ENCODE peak calls at places on chromosomes 12 and 14, in eight cellular contexts. One of them, this sample, is unnamed.

GRCh38 chr12:53981652-53982565 is 3.0 kb upstream of the HOXC10 start:
- DNase-seq in amniotic epithelial cell: no peak
- DNase-seq in pulmonary artery endothelial cell: no peak
- DNase-seq in effector memory CD8-positive, alpha-beta T cell: no peak
- DNase-seq in activated CD4-positive, alpha-beta T cell treated with anti-CD3 and anti-CD28 coated beads, Interleukin-2, amount 10 ng/mL, durations not matched to agents 7 days and 5 days: no peak
- DNase-seq in germinal center: no peak
- DNase-seq in AG08395: no peak
- DNase-seq in HEK293T: no peak
- DNase-seq in this sample: no peak

GRCh38 chr12:8057839-8058238 is 8.3 kb downstream of the C3AR1 start:
- DNase-seq in amniotic epithelial cell: peak
- DNase-seq in pulmonary artery endothelial cell: no peak
- DNase-seq in effector memory CD8-positive, alpha-beta T cell: no peak
- DNase-seq in activated CD4-positive, alpha-beta T cell treated with anti-CD3 and anti-CD28 coated beads, Interleukin-2, amount 10 ng/mL, durations not matched to agents 7 days and 5 days: no peak
- DNase-seq in germinal center: no peak
- DNase-seq in AG08395: peak
- DNase-seq in HEK293T: no peak
- DNase-seq in this sample: no peak

GRCh38 chr14:67358914-67359313 is 690 bp downstream of the ATP6V1D start:
- DNase-seq in amniotic epithelial cell: no peak
- DNase-seq in pulmonary artery endothelial cell: no peak
- DNase-seq in effector memory CD8-positive, alpha-beta T cell: no peak
- DNase-seq in activated CD4-positive, alpha-beta T cell treated with anti-CD3 and anti-CD28 coated beads, Interleukin-2, amount 10 ng/mL, durations not matched to agents 7 days and 5 days: no peak
- DNase-seq in germinal center: no peak
- DNase-seq in AG08395: no peak
- DNase-seq in HEK293T: peak
- DNase-seq in this sample: no peak

GRCh38 chr14:100375273-100375962 is 52.3 kb downstream of the SLC25A47 start:
- DNase-seq in amniotic epithelial cell: peak
- DNase-seq in pulmonary artery endothelial cell: peak
- DNase-seq in effector memory CD8-positive, alpha-beta T cell: no peak
- DNase-seq in activated CD4-positive, alpha-beta T cell treated with anti-CD3 and anti-CD28 coated beads, Interleukin-2, amount 10 ng/mL, durations not matched to agents 7 days and 5 days: peak
- DNase-seq in germinal center: peak
- DNase-seq in AG08395: peak
- DNase-seq in HEK293T: no peak
- DNase-seq in this sample: no peak

GRCh38 chr14:72781476-72782181 is 112.3 kb downstream of the DPF3 start:
- DNase-seq in amniotic epithelial cell: peak
- DNase-seq in pulmonary artery endothelial cell: peak
- DNase-seq in effector memory CD8-positive, alpha-beta T cell: no peak
- DNase-seq in activated CD4-positive, alpha-beta T cell treated with anti-CD3 and anti-CD28 coated beads, Interleukin-2, amount 10 ng/mL, durations not matched to agents 7 days and 5 days: no peak
- DNase-seq in germinal center: no peak
- DNase-seq in AG08395: peak
- DNase-seq in HEK293T: no peak
- DNase-seq in this sample: no peak

GRCh38 chr12:47821346-47821706 is 1.6 kb upstream of the HDAC7 start:
- DNase-seq in amniotic epithelial cell: peak
- DNase-seq in pulmonary artery endothelial cell: no peak
- DNase-seq in effector memory CD8-positive, alpha-beta T cell: no peak
- DNase-seq in activated CD4-positive, alpha-beta T cell treated with anti-CD3 and anti-CD28 coated beads, Interleukin-2, amount 10 ng/mL, durations not matched to agents 7 days and 5 days: no peak
- DNase-seq in germinal center: no peak
- DNase-seq in AG08395: no peak
- DNase-seq in HEK293T: no peak
- DNase-seq in this sample: no peak

GRCh38 chr14:61260939-61261776 is 20.0 kb downstream of the TMEM30B start:
- DNase-seq in amniotic epithelial cell: no peak
- DNase-seq in pulmonary artery endothelial cell: no peak
- DNase-seq in effector memory CD8-positive, alpha-beta T cell: no peak
- DNase-seq in activated CD4-positive, alpha-beta T cell treated with anti-CD3 and anti-CD28 coated beads, Interleukin-2, amount 10 ng/mL, durations not matched to agents 7 days and 5 days: no peak
- DNase-seq in germinal center: no peak
- DNase-seq in AG08395: peak
- DNase-seq in HEK293T: no peak
- DNase-seq in this sample: no peak

GRCh38 chr14:62532186-62532585 is 513.1 kb downstream of the KCNH5 start:
- DNase-seq in amniotic epithelial cell: peak
- DNase-seq in pulmonary artery endothelial cell: no peak
- DNase-seq in effector memory CD8-positive, alpha-beta T cell: no peak
- DNase-seq in activated CD4-positive, alpha-beta T cell treated with anti-CD3 and anti-CD28 coated beads, Interleukin-2, amount 10 ng/mL, durations not matched to agents 7 days and 5 days: no peak
- DNase-seq in germinal center: no peak
- DNase-seq in AG08395: no peak
- DNase-seq in HEK293T: no peak
- DNase-seq in this sample: no peak

GRCh38 chr12:8822298-8822697 is at the start of gene A2ML1:
- DNase-seq in amniotic epithelial cell: no peak
- DNase-seq in pulmonary artery endothelial cell: no peak
- DNase-seq in effector memory CD8-positive, alpha-beta T cell: no peak
- DNase-seq in activated CD4-positive, alpha-beta T cell treated with anti-CD3 and anti-CD28 coated beads, Interleukin-2, amount 10 ng/mL, durations not matched to agents 7 days and 5 days: no peak
- DNase-seq in germinal center: no peak
- DNase-seq in AG08395: no peak
- DNase-seq in HEK293T: no peak
- DNase-seq in this sample: no peak

GRCh38 chr12:92242917-92243316 is 97.3 kb upstream of the BTG1 start:
- DNase-seq in amniotic epithelial cell: peak
- DNase-seq in pulmonary artery endothelial cell: no peak
- DNase-seq in effector memory CD8-positive, alpha-beta T cell: no peak
- DNase-seq in activated CD4-positive, alpha-beta T cell treated with anti-CD3 and anti-CD28 coated beads, Interleukin-2, amount 10 ng/mL, durations not matched to agents 7 days and 5 days: no peak
- DNase-seq in germinal center: no peak
- DNase-seq in AG08395: peak
- DNase-seq in HEK293T: no peak
- DNase-seq in this sample: no peak

GRCh38 chr12:74066476-74066875 is 471.2 kb upstream of the ATXN7L3B start:
- DNase-seq in amniotic epithelial cell: no peak
- DNase-seq in pulmonary artery endothelial cell: no peak
- DNase-seq in effector memory CD8-positive, alpha-beta T cell: no peak
- DNase-seq in activated CD4-positive, alpha-beta T cell treated with anti-CD3 and anti-CD28 coated beads, Interleukin-2, amount 10 ng/mL, durations not matched to agents 7 days and 5 days: no peak
- DNase-seq in germinal center: no peak
- DNase-seq in AG08395: no peak
- DNase-seq in HEK293T: no peak
- DNase-seq in this sample: no peak

GRCh38 chr12:55683676-55684075 is 24.0 kb downstream of the ITGA7 start:
- DNase-seq in amniotic epithelial cell: no peak
- DNase-seq in pulmonary artery endothelial cell: no peak
- DNase-seq in effector memory CD8-positive, alpha-beta T cell: no peak
- DNase-seq in activated CD4-positive, alpha-beta T cell treated with anti-CD3 and anti-CD28 coated beads, Interleukin-2, amount 10 ng/mL, durations not matched to agents 7 days and 5 days: no peak
- DNase-seq in germinal center: no peak
- DNase-seq in AG08395: no peak
- DNase-seq in HEK293T: no peak
- DNase-seq in this sample: no peak

GRCh38 chr12:6211421-6211869 is 11.2 kb downstream of the CD9 start:
- DNase-seq in amniotic epithelial cell: peak
- DNase-seq in pulmonary artery endothelial cell: no peak
- DNase-seq in effector memory CD8-positive, alpha-beta T cell: no peak
- DNase-seq in activated CD4-positive, alpha-beta T cell treated with anti-CD3 and anti-CD28 coated beads, Interleukin-2, amount 10 ng/mL, durations not matched to agents 7 days and 5 days: no peak
- DNase-seq in germinal center: no peak
- DNase-seq in AG08395: peak
- DNase-seq in HEK293T: no peak
- DNase-seq in this sample: no peak

GRCh38 chr12:128069359-128069997 is 197.5 kb upstream of the TMEM132C start:
- DNase-seq in amniotic epithelial cell: peak
- DNase-seq in pulmonary artery endothelial cell: peak
- DNase-seq in effector memory CD8-positive, alpha-beta T cell: no peak
- DNase-seq in activated CD4-positive, alpha-beta T cell treated with anti-CD3 and anti-CD28 coated beads, Interleukin-2, amount 10 ng/mL, durations not matched to agents 7 days and 5 days: peak
- DNase-seq in germinal center: peak
- DNase-seq in AG08395: peak
- DNase-seq in HEK293T: peak
- DNase-seq in this sample: peak

GRCh38 chr12:107374136-107374535 is 280.8 kb upstream of the CRY1 start:
- DNase-seq in amniotic epithelial cell: no peak
- DNase-seq in pulmonary artery endothelial cell: no peak
- DNase-seq in effector memory CD8-positive, alpha-beta T cell: peak
- DNase-seq in activated CD4-positive, alpha-beta T cell treated with anti-CD3 and anti-CD28 coated beads, Interleukin-2, amount 10 ng/mL, durations not matched to agents 7 days and 5 days: no peak
- DNase-seq in germinal center: no peak
- DNase-seq in AG08395: no peak
- DNase-seq in HEK293T: no peak
- DNase-seq in this sample: no peak

GRCh38 chr12:9701380-9702154 is 31.3 kb downstream of the CLECL1 start:
- DNase-seq in amniotic epithelial cell: no peak
- DNase-seq in pulmonary artery endothelial cell: no peak
- DNase-seq in effector memory CD8-positive, alpha-beta T cell: no peak
- DNase-seq in activated CD4-positive, alpha-beta T cell treated with anti-CD3 and anti-CD28 coated beads, Interleukin-2, amount 10 ng/mL, durations not matched to agents 7 days and 5 days: peak
- DNase-seq in germinal center: no peak
- DNase-seq in AG08395: no peak
- DNase-seq in HEK293T: no peak
- DNase-seq in this sample: no peak

GRCh38 chr14:100557658-100558057 is 29.6 kb downstream of the BEGAIN start:
- DNase-seq in amniotic epithelial cell: no peak
- DNase-seq in pulmonary artery endothelial cell: no peak
- DNase-seq in effector memory CD8-positive, alpha-beta T cell: no peak
- DNase-seq in activated CD4-positive, alpha-beta T cell treated with anti-CD3 and anti-CD28 coated beads, Interleukin-2, amount 10 ng/mL, durations not matched to agents 7 days and 5 days: no peak
- DNase-seq in germinal center: no peak
- DNase-seq in AG08395: no peak
- DNase-seq in HEK293T: no peak
- DNase-seq in this sample: no peak

GRCh38 chr14:25090716-25091454 is 40.9 kb upstream of the STXBP6 start:
- DNase-seq in amniotic epithelial cell: peak
- DNase-seq in pulmonary artery endothelial cell: no peak
- DNase-seq in effector memory CD8-positive, alpha-beta T cell: no peak
- DNase-seq in activated CD4-positive, alpha-beta T cell treated with anti-CD3 and anti-CD28 coated beads, Interleukin-2, amount 10 ng/mL, durations not matched to agents 7 days and 5 days: no peak
- DNase-seq in germinal center: no peak
- DNase-seq in AG08395: peak
- DNase-seq in HEK293T: no peak
- DNase-seq in this sample: no peak

GRCh38 chr12:92574046-92574783 is 128.6 kb upstream of the PLEKHG7 start:
- DNase-seq in amniotic epithelial cell: peak
- DNase-seq in pulmonary artery endothelial cell: no peak
- DNase-seq in effector memory CD8-positive, alpha-beta T cell: no peak
- DNase-seq in activated CD4-positive, alpha-beta T cell treated with anti-CD3 and anti-CD28 coated beads, Interleukin-2, amount 10 ng/mL, durations not matched to agents 7 days and 5 days: no peak
- DNase-seq in germinal center: no peak
- DNase-seq in AG08395: no peak
- DNase-seq in HEK293T: peak
- DNase-seq in this sample: no peak